ENCODE peak calls at places on chromosomes 1 and 21, in seven cellular contexts. Z is BE2C, O is mucosa of descending colon, W is kidney, L is mammary epithelial cell, K is lung, U is RWPE2. D is an unnamed sample.

GRCh38 chr1:226678251-226678650 is 60.8 kb downstream of the ITPKB start:
- DNase-seq in Z (no peak), O (no peak), W (no peak), L (no peak), K (no peak), U (no peak), D (no peak)

GRCh38 chr1:7617826-7618225 is 153.3 kb upstream of the VAMP3 start:
- DNase-seq in Z (no peak), O (no peak), W (no peak), L (no peak), K (no peak), U (peak; percentile 6), D (no peak)

GRCh38 chr1:172380441-172381244 is 39.8 kb upstream of the C1orf105 start:
- DNase-seq in Z (no peak), O (no peak), W (no peak), L (no peak), K (no peak), U (no peak), D (no peak)

GRCh38 chr21:45336870-45337269 is 49.2 kb upstream of the POFUT2 start:
- DNase-seq in Z (peak; percentile 26), O (no peak), W (peak; percentile 80), L (no peak), K (no peak), U (peak; percentile 30), D (no peak)

GRCh38 chr1:68024635-68025338 is 25.6 kb downstream of the DIRAS3 start:
- DNase-seq in Z (no peak), O (no peak), W (no peak), L (no peak), K (no peak), U (no peak), D (no peak)

GRCh38 chr1:154745286-154745731 is 124.8 kb downstream of the KCNN3 start:
- DNase-seq in Z (no peak), O (no peak), W (peak; percentile 52), L (no peak), K (no peak), U (no peak), D (no peak)

GRCh38 chr1:79588719-79589118 is 582.2 kb upstream of the ADGRL4 start:
- DNase-seq in Z (no peak), O (no peak), W (no peak), L (no peak), K (no peak), U (no peak), D (no peak)

GRCh38 chr1:201511925-201512539 is 5.1 kb upstream of the CSRP1 start:
- DNase-seq in Z (peak; percentile 55), O (peak; percentile 66), W (peak; percentile 91), L (no peak), K (peak; percentile 83), U (no peak), D (no peak)

GRCh38 chr1:165886988-165887387 is 59.6 kb downstream of the UCK2 start:
- DNase-seq in Z (no peak), O (no peak), W (no peak), L (no peak), K (no peak), U (no peak), D (no peak)

GRCh38 chr1:19047373-19047772 is 90.9 kb upstream of the IFFO2 start:
- DNase-seq in Z (no peak), O (peak; percentile 31), W (peak; percentile 69), L (no peak), K (no peak), U (peak; percentile 31), D (no peak)

GRCh38 chr1:233613252-233614172 is at the start of gene KCNK1:
- DNase-seq in Z (no peak), O (peak; percentile 86), W (peak; percentile 90), L (peak; percentile 90), K (peak; percentile 79), U (peak; percentile 77), D (peak; percentile 35)

GRCh38 chr1:228898582-228898992 is 163.3 kb downstream of the RHOU start:
- DNase-seq in Z (no peak), O (no peak), W (no peak), L (no peak), K (no peak), U (no peak), D (no peak)

GRCh38 chr1:185694081-185694480 is 40.1 kb upstream of the HMCN1 start:
- DNase-seq in Z (no peak), O (no peak), W (no peak), L (no peak), K (no peak), U (no peak), D (no peak)

GRCh38 chr1:76038306-76039004 is 36.1 kb upstream of the ST6GALNAC3 start:
- DNase-seq in Z (no peak), O (no peak), W (no peak), L (no peak), K (no peak), U (no peak), D (no peak)

GRCh38 chr1:172002725-172003345 is 161.5 kb downstream of the DNM3 start:
- DNase-seq in Z (peak; percentile 19), O (no peak), W (no peak), L (peak; percentile 40), K (no peak), U (no peak), D (no peak)

GRCh38 chr1:156860639-156861423 is at the start of gene NTRK1:
- DNase-seq in Z (peak; percentile 87), O (no peak), W (no peak), L (peak; percentile 18), K (no peak), U (no peak), D (no peak)

GRCh38 chr1:45535988-45536766 is 14.4 kb upstream of the AKR1A1 start:
- DNase-seq in Z (no peak), O (no peak), W (no peak), L (no peak), K (no peak), U (no peak), D (no peak)

GRCh38 chr1:15760520-15761211 is 2.1 kb downstream of the FBLIM1 start:
- DNase-seq in Z (no peak), O (peak; percentile 62), W (peak; percentile 95), L (peak; percentile 60), K (peak; percentile 49), U (peak; percentile 72), D (peak; percentile 25)

GRCh38 chr1:15757016-15757543 is 1.5 kb upstream of the FBLIM1 start:
- DNase-seq in Z (no peak), O (no peak), W (no peak), L (no peak), K (no peak), U (no peak), D (no peak)

GRCh38 chr1:15757575-15758401 is 807 bp upstream of the FBLIM1 start:
- DNase-seq in Z (peak; percentile 52), O (peak; percentile 69), W (peak; percentile 93), L (no peak), K (no peak), U (peak; percentile 70), D (no peak)

GRCh38 chr1:15758953-15759661 is 512 bp downstream of the FBLIM1 start:
- DNase-seq in Z (no peak), O (no peak), W (no peak), L (peak; percentile 27), K (no peak), U (no peak), D (no peak)

GRCh38 chr1:15758537-15758936 is at the start of gene FBLIM1:
- DNase-seq in Z (no peak), O (no peak), W (no peak), L (no peak), K (no peak), U (no peak), D (no peak)
- H3K4me3 ChIP-seq in Z (peak within 1 kb of the TSS; percentile 37), O (peak within 1 kb of the TSS; percentile 36), W (peak within 1 kb of the TSS; percentile 43), L (peak within 1 kb of the TSS; percentile 87), K (peak within 1 kb of the TSS; percentile 63), U (peak within 1 kb of the TSS; percentile 79), D (peak within 1 kb of the TSS; percentile 61)

GRCh38 chr1:27496604-27497155 is 6.7 kb upstream of the WASF2 start:
- DNase-seq in Z (peak; percentile 18), O (no peak), W (peak; percentile 65), L (no peak), K (no peak), U (no peak), D (no peak)
- TF ChIP-seq CTCF in Z (peak; percentile 18), O (no peak), W (no peak), L (peak; percentile 28), K (no peak), U (peak; percentile 12), D (no peak)

GRCh38 chr1:38000529-38001453 is 4.5 kb downstream of the FHL3 start:
- DNase-seq in Z (no peak), O (peak; percentile 51), W (peak; percentile 78), L (peak; percentile 41), K (no peak), U (no peak), D (peak; percentile 75)

GRCh38 chr1:38000233-38000528 is 5.1 kb downstream of the FHL3 start:
- DNase-seq in Z (no peak), O (no peak), W (no peak), L (no peak), K (no peak), U (no peak), D (no peak)

GRCh38 chr1:37998089-37998808 is 7.1 kb downstream of the FHL3 start:
- DNase-seq in Z (no peak), O (no peak), W (no peak), L (no peak), K (no peak), U (no peak), D (no peak)

GRCh38 chr1:37998913-37999433 is 6.3 kb downstream of the FHL3 start:
- DNase-seq in Z (no peak), O (peak; percentile 46), W (peak; percentile 73), L (no peak), K (no peak), U (no peak), D (no peak)

DNA sequence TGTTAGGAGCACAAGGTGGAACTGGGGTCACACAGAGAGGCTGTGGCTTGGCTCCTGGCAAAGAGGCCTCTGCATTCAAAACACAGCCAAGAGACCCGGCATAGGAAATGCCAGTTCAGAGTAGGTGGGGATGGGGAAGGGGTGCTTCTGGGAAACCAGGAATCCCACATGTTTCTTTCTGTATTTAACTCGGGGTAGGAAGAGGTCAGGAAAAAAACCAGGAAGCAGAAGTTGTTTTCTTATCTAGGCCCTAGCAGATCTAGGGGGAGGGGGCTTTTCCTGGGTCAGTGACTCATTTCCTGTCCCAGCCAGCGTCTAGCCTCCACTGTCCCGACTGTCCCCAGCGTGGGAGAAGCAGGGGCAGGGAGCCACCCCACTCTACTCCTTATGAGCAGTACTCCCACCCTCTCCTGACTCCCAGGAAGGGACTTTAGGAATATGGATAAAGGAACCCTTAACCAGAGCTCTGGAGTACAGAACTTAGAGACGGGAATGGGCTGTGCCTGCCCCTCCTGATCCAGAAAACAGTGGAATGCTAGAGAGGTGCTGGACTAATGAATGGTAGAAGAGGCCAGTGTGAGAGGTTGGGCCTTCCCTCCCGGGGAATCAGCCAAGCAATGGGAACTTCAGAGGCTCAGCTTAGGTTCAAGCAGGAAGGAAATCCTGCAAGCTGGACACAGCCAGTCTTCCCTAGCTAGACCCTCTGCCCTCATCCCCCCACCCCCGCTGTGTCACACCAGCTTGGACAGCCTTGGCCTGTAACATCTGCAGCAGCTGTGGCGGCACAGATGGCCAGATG is 5.7 kb downstream of the FHL3 start:
- DNase-seq in Z (no peak), O (peak; percentile 59), W (peak; percentile 90), L (no peak), K (peak; percentile 54), U (no peak), D (no peak)
- H3K4me3 ChIP-seq in Z (no peak overlapping the region), O (no peak overlapping the region), W (no peak overlapping the region), L (no peak overlapping the region), K (no peak overlapping the region), U (no peak overlapping the region), D (peak overlapping the region; percentile 27)

DNA sequence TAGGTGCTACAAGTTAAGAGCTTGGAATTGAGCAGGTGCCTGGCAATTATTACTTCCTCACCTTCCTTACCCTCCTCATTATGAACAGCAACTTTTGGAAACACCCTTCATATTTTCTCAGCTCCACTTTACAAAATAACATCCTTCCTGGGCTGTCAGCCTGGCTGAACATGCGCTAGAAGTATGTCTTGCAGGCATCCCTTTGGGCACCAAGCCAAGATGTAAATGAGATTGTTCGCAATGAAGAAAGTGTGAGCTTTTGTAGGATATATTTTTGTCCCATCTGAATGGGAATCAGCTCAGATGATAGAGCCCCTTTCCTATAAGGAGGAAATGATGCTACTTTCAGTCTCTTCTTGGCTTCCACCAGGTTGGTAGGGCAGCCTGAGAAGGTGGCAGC is 245.9 kb downstream of the KAZN start:
- DNase-seq in Z (no peak), O (no peak), W (no peak), L (no peak), K (no peak), U (no peak), D (no peak)
- TF ChIP-seq CTCF in Z (no peak), O (no peak), W (no peak), L (no peak), K (no peak), U (no peak), D (no peak)